ENCODE peak calls at places on chromosomes 2 and 18, in six cellular contexts. J is left ventricle myocardium inferior, P is suprapubic skin, M is heart right ventricle, K is cardiac muscle cell, V is psoas muscle. T is an unnamed sample.
A peak's percentile ranks its signal among the peaks of the same experiment; 100 is the strongest.

GRCh38 chr2:201909961-201910361 is 103.6 kb downstream of the CDK15 start:
- DNase-seq in M (no peak), J (no peak), P (no peak), K (no peak), V (no peak), T (peak; percentile 58)

GRCh38 chr18:51235011-51235789 is 37.7 kb upstream of the MEX3C start:
- DNase-seq in P (no peak), M (no peak), J (no peak), K (no peak), V (no peak), T (peak; percentile 35)

GRCh38 chr18:77366725-77367641 is 117.3 kb downstream of the GALR1 start:
- DNase-seq in V (no peak), K (no peak), P (no peak), J (no peak), M (peak; percentile 22), T (no peak)

GRCh38 chr18:49178736-49179135 is 228.0 kb upstream of the SMAD7 start:
- DNase-seq in K (peak; percentile 37), P (no peak), V (no peak), J (no peak), M (peak; percentile 35), T (peak; percentile 25)

GRCh38 chr2:240127351-240127750 is 8.8 kb downstream of the COPS9 start:
- DNase-seq in K (no peak), J (no peak), V (peak; percentile 10), M (no peak), P (peak; percentile 37), T (no peak)

GRCh38 chr2:239829326-239829725 is 195.8 kb downstream of the NDUFA10 start:
- DNase-seq in K (no peak), P (peak; percentile 65), J (no peak), M (no peak), V (no peak), T (no peak)

GRCh38 chr2:237996041-237996593 is 29.3 kb downstream of the UBE2F start:
- DNase-seq in P (no peak), M (no peak), V (no peak), J (no peak), K (no peak), T (no peak)

GRCh38 chr2:121089005-121089510 is 195.9 kb downstream of the TFCP2L1 start:
- DNase-seq in J (no peak), V (no peak), P (no peak), M (no peak), K (no peak), T (no peak)

GRCh38 chr2:134677866-134678774 is 40.7 kb downstream of the TMEM163 start:
- DNase-seq in M (peak; percentile 14), K (peak; percentile 33), J (no peak), V (no peak), P (no peak), T (no peak)

GRCh38 chr18:76697441-76697901 is 124.9 kb upstream of the ZNF236 start:
- DNase-seq in P (no peak), V (no peak), J (no peak), K (no peak), M (no peak), T (no peak)

GRCh38 chr2:222318026-222318711 is 19.4 kb upstream of the PAX3 start:
- DNase-seq in M (peak; percentile 41), J (peak; percentile 53), V (peak; percentile 82), K (peak; percentile 85), P (no peak), T (peak; percentile 64)

GRCh38 chr2:232761301-232761907 is 15.0 kb downstream of the KCNJ13 start:
- DNase-seq in V (no peak), J (no peak), M (no peak), K (peak; percentile 54), P (no peak), T (peak; percentile 53)

GRCh38 chr2:240360645-240361475 is 74.6 kb upstream of the GPC1 start:
- DNase-seq in V (no peak), P (no peak), K (no peak), M (no peak), J (no peak), T (no peak)

GRCh38 chr2:227301523-227301922 is 23.5 kb upstream of the MFF start:
- DNase-seq in P (no peak), M (no peak), J (no peak), V (no peak), K (no peak), T (no peak)

GRCh38 chr18:58541137-58541788 is 87.6 kb downstream of the ALPK2 start:
- DNase-seq in K (no peak), V (no peak), J (no peak), P (no peak), M (no peak), T (peak; percentile 92)

GRCh38 chr2:121034551-121034950 is 250.5 kb downstream of the TFCP2L1 start:
- DNase-seq in M (no peak), P (no peak), J (no peak), K (no peak), V (no peak), T (no peak)

GRCh38 chr2:216777637-216778273 is 82.1 kb downstream of the TNP1 start:
- DNase-seq in K (peak; percentile 52), V (no peak), J (no peak), P (no peak), M (no peak), T (peak; percentile 78)

GRCh38 chr18:55488473-55488872 is 99.5 kb downstream of the TCF4 start:
- DNase-seq in J (no peak), K (no peak), M (no peak), P (no peak), V (no peak), T (no peak)

GRCh38 chr2:233700028-233700635 is 7.4 kb downstream of the UGT1A6 start:
- DNase-seq in K (no peak), P (no peak), J (no peak), V (no peak), M (no peak), T (no peak)

GRCh38 chr2:157911646-157912217 is 35.6 kb upstream of the ACVR1 start:
- DNase-seq in M (no peak), V (no peak), J (no peak), P (no peak), K (no peak), T (no peak)

GRCh38 chr2:221836091-221836490 is 264.0 kb upstream of the EPHA4 start:
- DNase-seq in J (no peak), K (no peak), V (no peak), M (no peak), P (no peak), T (no peak)

GRCh38 chr2:172404824-172405223 is 22.6 kb upstream of the ITGA6 start:
- DNase-seq in V (no peak), M (no peak), K (no peak), P (no peak), J (no peak), T (no peak)

GRCh38 chr2:45586600-45586999 is 24.5 kb downstream of the SRBD1 start:
- DNase-seq in M (no peak), V (no peak), J (no peak), K (no peak), P (no peak), T (no peak)

GRCh38 chr2:26740346-26740745 is 23.7 kb upstream of the SLC35F6 start:
- DNase-seq in J (no peak), M (no peak), V (no peak), K (no peak), P (no peak), T (no peak)

GRCh38 chr2:109489296-109489695 is 124.5 kb downstream of the SEPTIN10 start:
- DNase-seq in J (no peak), K (no peak), V (no peak), M (no peak), P (no peak), T (no peak)

GRCh38 chr2:195498839-195499490 is 158.1 kb upstream of the SLC39A10 start:
- DNase-seq in J (no peak), V (no peak), K (no peak), M (no peak), P (no peak), T (no peak)

GRCh38 chr2:127007652-127008051 is 99.3 kb downstream of the BIN1 start:
- DNase-seq in P (no peak), J (no peak), K (no peak), V (no peak), M (no peak), T (no peak)

GRCh38 chr2:46552528-46552927 is 73.2 kb downstream of the TMEM247 start:
- DNase-seq in J (no peak), V (no peak), P (no peak), K (no peak), M (no peak), T (no peak)

GRCh38 chr2:37566517-37566961 is 104.9 kb downstream of the CDC42EP3 start:
- DNase-seq in K (no peak), M (no peak), P (no peak), J (no peak), V (no peak), T (no peak)

GRCh38 chr2:153235516-153235915 is 243.0 kb downstream of the RPRM start:
- DNase-seq in M (no peak), V (no peak), P (no peak), J (no peak), K (no peak), T (peak; percentile 73)

GRCh38 chr18:49625021-49625691 is 63.3 kb downstream of the LIPG start:
- DNase-seq in J (no peak), M (no peak), V (no peak), K (no peak), P (no peak), T (no peak)

GRCh38 chr2:156536534-156536933 is 100.4 kb downstream of the GPD2 start:
- DNase-seq in P (no peak), J (no peak), V (no peak), M (no peak), K (no peak), T (no peak)

GRCh38 chr2:121298476-121298875 is 13.5 kb upstream of the TFCP2L1 start:
- DNase-seq in P (no peak), K (no peak), M (no peak), V (no peak), J (no peak), T (no peak)

GRCh38 chr2:15943378-15943851 is 3.1 kb downstream of the MYCN start:
- DNase-seq in J (peak; percentile 38), V (peak; percentile 55), P (no peak), K (peak; percentile 82), M (peak; percentile 31), T (no peak)
- TF ChIP-seq CTCF in J (peak; percentile 56), V (no peak), P (no peak), K (no peak), M (peak; percentile 59), T (peak; percentile 10)

GRCh38 chr2:64819371-64819770 is 165.7 kb upstream of the SERTAD2 start:
- DNase-seq in K (no peak), J (no peak), V (no peak), P (no peak), M (no peak), T (peak; percentile 24)
- H3K4me3 ChIP-seq in K (no peak overlapping the region), J (no peak overlapping the region), V (no peak overlapping the region), P (no peak overlapping the region), M (no peak overlapping the region), T (peak overlapping the region; percentile 51)

DNA sequence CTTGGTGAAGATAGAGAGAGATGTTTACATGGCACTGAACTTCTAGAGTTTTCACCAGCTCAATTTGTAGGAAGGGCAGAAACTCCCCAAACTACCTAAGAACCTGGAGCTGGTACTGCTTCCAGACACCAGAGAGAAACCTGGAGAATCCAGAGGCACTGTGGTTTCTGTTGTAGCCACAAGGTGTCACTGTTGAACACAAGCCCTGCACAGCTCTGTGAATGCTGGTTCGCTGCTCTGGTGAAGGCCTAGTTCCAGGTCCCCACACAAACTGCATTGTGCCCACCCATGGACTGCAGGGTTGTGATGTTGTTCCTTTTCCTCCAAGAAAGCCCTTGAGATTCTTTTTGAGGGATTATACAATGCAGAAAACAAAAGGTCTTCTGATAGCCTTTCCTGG is 150.5 kb upstream of the HS6ST1 start:
- DNase-seq in J (no peak), V (no peak), M (no peak), P (peak; percentile 52), K (no peak), T (no peak)
- TF ChIP-seq CTCF in J (no peak), V (peak; percentile 10), M (no peak), P (no peak), K (peak; percentile 37), T (peak; percentile 32)

GRCh38 chr2:24926220-24926601 is 6.2 kb upstream of the ADCY3 start:
- DNase-seq in K (no peak), P (no peak), J (no peak), V (no peak), M (no peak), T (no peak)
- H3K4me3 ChIP-seq in K (no peak overlapping the region), P (peak overlapping the region; percentile 40), J (peak overlapping the region; percentile 54), V (peak overlapping the region; percentile 38), M (peak overlapping the region; percentile 7), T (no peak overlapping the region)